ENCODE peak calls at places on chromosomes 5 and 9, in five cellular contexts. R is ascending aorta; T is body of pancreas; J is stromal cell of bone marrow; M is stimulated activated naive CD4-positive, alpha-beta T cell treated with Interleukin-2 at 50 U/mL for 16 hours. L is an unnamed sample.

GRCh38 chr5:159100022-159100927 is 559 bp upstream of the EBF1 start:
- DNase-seq in R (peak; percentile 96), T (peak; percentile 79), J (peak; percentile 93), M (peak; percentile 73), L (peak; percentile 90)

GRCh38 chr5:107954254-107954653 is 283.5 kb upstream of the EFNA5 start:
- DNase-seq in R (no peak), T (no peak), J (no peak), M (no peak), L (no peak)

GRCh38 chr5:172345886-172346285 is 62.3 kb upstream of the UBTD2 start:
- DNase-seq in R (no peak), T (no peak), J (no peak), M (no peak), L (no peak)

GRCh38 chr9:110081395-110081794 is 126.6 kb downstream of the C9orf152 start:
- DNase-seq in R (no peak), T (no peak), J (no peak), M (no peak), L (no peak)

GRCh38 chr5:7548576-7548975 is 152.6 kb downstream of the ADCY2 start:
- DNase-seq in R (no peak), T (no peak), J (no peak), M (no peak), L (no peak)

GRCh38 chr9:126303488-126303887 is 23.1 kb upstream of the MVB12B start:
- DNase-seq in R (peak; percentile 4), T (no peak), J (no peak), M (no peak), L (no peak)

GRCh38 chr5:35183243-35183955 is 46.9 kb downstream of the PRLR start:
- DNase-seq in R (no peak), T (peak; percentile 65), J (peak; percentile 19), M (no peak), L (peak; percentile 14)

GRCh38 chr9:13832451-13832850 is 481.5 kb downstream of the NFIB start:
- DNase-seq in R (no peak), T (no peak), J (no peak), M (no peak), L (no peak)

GRCh38 chr5:73998496-73998895 is 372.5 kb downstream of the ARHGEF28 start:
- DNase-seq in R (no peak), T (no peak), J (no peak), M (no peak), L (no peak)

GRCh38 chr5:107570805-107571531 is 99.8 kb downstream of the EFNA5 start:
- DNase-seq in R (no peak), T (no peak), J (no peak), M (no peak), L (no peak)

GRCh38 chr5:95081500-95082355 is 203.2 kb downstream of the MCTP1 start:
- DNase-seq in R (no peak), T (no peak), J (peak; percentile 62), M (no peak), L (peak; percentile 3)

GRCh38 chr5:33363537-33363936 is 77.2 kb upstream of the TARS1 start:
- DNase-seq in R (no peak), T (no peak), J (no peak), M (no peak), L (no peak)

GRCh38 chr9:36686471-36686870 is 113.8 kb downstream of the MELK start:
- DNase-seq in R (no peak), T (no peak), J (no peak), M (no peak), L (no peak)

GRCh38 chr5:172692981-172693380 is 51.9 kb downstream of the NEURL1B start:
- DNase-seq in R (no peak), T (no peak), J (no peak), M (no peak), L (no peak)

GRCh38 chr9:99431103-99431502 is 209.0 kb downstream of the SEC61B start:
- DNase-seq in R (no peak), T (no peak), J (no peak), M (no peak), L (no peak)

GRCh38 chr9:83060557-83060956 is 2.4 kb downstream of the RASEF start:
- DNase-seq in R (no peak), T (peak; percentile 78), J (no peak), M (no peak), L (no peak)